ENCODE peak calls at places on chromosome 18, in five cellular contexts. S is astrocyte of the cerebellum, I is Peyer's patch, O is cardiac muscle cell, K is Panc1. C is an unnamed sample.

GRCh38 chr18:28015671-28016070 is 161.3 kb downstream of the CDH2 start:
- DNase-seq in K (no peak), S (no peak), O (no peak), I (no peak), C (no peak)

GRCh38 chr18:41373612-41374011 is 581.4 kb upstream of the PIK3C3 start:
- DNase-seq in O (no peak), I (no peak), S (no peak), K (no peak), C (no peak)

GRCh38 chr18:79642626-79643025 is 37.0 kb upstream of the CTDP1 start:
- DNase-seq in O (no peak), K (no peak), I (no peak), S (no peak), C (peak; percentile 22)

GRCh38 chr18:43846302-43846701 is 569.0 kb upstream of the SYT4 start:
- DNase-seq in S (no peak), O (no peak), I (no peak), K (no peak), C (no peak)

GRCh38 chr18:23758281-23758680 is 69.0 kb downstream of the LAMA3 start:
- DNase-seq in S (no peak), O (no peak), I (no peak), K (no peak), C (no peak)

GRCh38 chr18:9417081-9417841 is 58.1 kb upstream of the RALBP1 start:
- DNase-seq in S (peak; percentile 61), K (no peak), O (no peak), I (no peak), C (peak; percentile 86)

GRCh38 chr18:69953191-69953590 is 5.5 kb upstream of the CD226 start:
- DNase-seq in O (no peak), I (no peak), S (no peak), K (no peak), C (no peak)

GRCh38 chr18:48841381-48842258 is 109.1 kb downstream of the SMAD7 start:
- DNase-seq in S (no peak), O (no peak), K (no peak), I (no peak), C (peak; percentile 74)

GRCh38 chr18:79378416-79379250 is 17.1 kb upstream of the NFATC1 start:
- DNase-seq in S (peak; percentile 38), O (peak; percentile 80), K (no peak), I (peak; percentile 88), C (peak; percentile 62)

GRCh38 chr18:79740741-79741700 is 56.7 kb upstream of the KCNG2 start:
- DNase-seq in K (no peak), I (peak; percentile 37), S (no peak), O (no peak), C (no peak)

GRCh38 chr18:23825978-23826405 is 136.7 kb downstream of the LAMA3 start:
- DNase-seq in K (no peak), S (peak; percentile 89), I (peak; percentile 51), O (peak; percentile 34), C (peak; percentile 92)

GRCh38 chr18:9530226-9531009 is 55.1 kb downstream of the RALBP1 start:
- DNase-seq in O (no peak), I (no peak), K (no peak), S (no peak), C (peak; percentile 16)

GRCh38 chr18:35508746-35509338 is 11.1 kb upstream of the INO80C start:
- DNase-seq in O (peak; percentile 50), K (no peak), I (no peak), S (no peak), C (no peak)

GRCh38 chr18:11567391-11567790 is 42.0 kb upstream of the SLC35G4 start:
- DNase-seq in S (no peak), O (no peak), K (no peak), I (no peak), C (no peak)

GRCh38 chr18:57813245-57813644 is 10.1 kb upstream of the ATP8B1 start:
- DNase-seq in I (peak; percentile 5), S (peak; percentile 91), O (no peak), K (peak; percentile 69), C (peak; percentile 98)

GRCh38 chr18:67525328-67526110 is 9.0 kb upstream of the DSEL start:
- DNase-seq in K (peak; percentile 55), S (peak; percentile 99), O (peak; percentile 17), I (peak; percentile 56), C (peak; percentile 99)

GRCh38 chr18:41940506-41941215 is 14.4 kb upstream of the PIK3C3 start:
- DNase-seq in I (no peak), O (peak; percentile 29), K (no peak), S (peak; percentile 86), C (peak; percentile 94)

GRCh38 chr18:58661423-58661822 is 9.8 kb upstream of the MALT1 start:
- DNase-seq in S (no peak), O (peak; percentile 20), K (no peak), I (no peak), C (peak; percentile 30)

GRCh38 chr18:75275226-75275625 is 64.6 kb downstream of the TSHZ1 start:
- DNase-seq in O (no peak), I (no peak), S (no peak), K (no peak), C (no peak)

GRCh38 chr18:47254341-47254939 is 3.0 kb upstream of the SKOR2 start:
- DNase-seq in K (no peak), O (peak; percentile 90), I (no peak), S (peak; percentile 28), C (peak; percentile 33)

GRCh38 chr18:23494992-23495391 is 8.3 kb upstream of the RMC1 start:
- DNase-seq in O (no peak), K (no peak), S (no peak), I (no peak), C (no peak)

GRCh38 chr18:67463829-67464228 is 52.7 kb downstream of the DSEL start:
- DNase-seq in I (no peak), K (no peak), O (peak; percentile 11), S (no peak), C (no peak)

GRCh38 chr18:40159141-40160017 is 1795.7 kb upstream of the PIK3C3 start:
- DNase-seq in K (no peak), I (no peak), S (peak; percentile 48), O (peak; percentile 44), C (peak; percentile 21)

GRCh38 chr18:79699653-79700052 is 20.1 kb downstream of the CTDP1 start:
- DNase-seq in O (no peak), K (no peak), I (no peak), S (no peak), C (no peak)

DNA sequence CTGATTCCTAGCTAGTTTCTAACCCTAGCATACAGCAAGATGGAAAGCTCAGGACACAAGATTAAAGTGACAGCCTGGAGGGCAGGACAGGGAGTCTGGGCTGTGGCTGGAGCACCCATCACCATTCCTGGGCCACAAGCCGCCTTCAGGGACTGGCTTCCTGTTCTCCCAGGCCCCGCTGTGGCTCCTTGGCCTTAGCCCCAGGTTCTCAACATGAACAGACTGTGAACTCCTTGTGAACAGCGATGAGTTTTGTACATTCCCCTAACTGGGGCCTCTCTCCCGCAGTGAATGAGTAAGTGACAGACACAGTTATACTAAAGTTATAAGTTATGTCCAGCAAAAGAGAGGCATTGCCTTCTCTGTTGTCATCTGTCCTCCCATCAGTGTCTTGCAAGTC is 35.9 kb upstream of the SLC14A1 start:
- DNase-seq in I (no peak), S (no peak), O (no peak), K (no peak), C (peak; percentile 20)
- H3K4me3 ChIP-seq in I (no peak overlapping the region), S (no peak overlapping the region), O (no peak overlapping the region), K (no peak overlapping the region), C (no peak overlapping the region)

GRCh38 chr18:62245699-62246098 is 58.6 kb downstream of the RELCH start:
- DNase-seq in I (no peak), S (no peak), O (no peak), K (no peak), C (no peak)
- TF ChIP-seq CTCF in I (no peak), S (no peak), O (no peak), K (no peak), C (no peak)

GRCh38 chr18:13613591-13614317 is 112.6 kb downstream of the FAM210A start:
- DNase-seq in O (no peak), I (peak; percentile 68), S (no peak), K (no peak), C (no peak)
- H3K4me3 ChIP-seq in O (no peak overlapping the region), I (peak overlapping the region; percentile 44), S (no peak overlapping the region), K (no peak overlapping the region), C (no peak overlapping the region)

DNA sequence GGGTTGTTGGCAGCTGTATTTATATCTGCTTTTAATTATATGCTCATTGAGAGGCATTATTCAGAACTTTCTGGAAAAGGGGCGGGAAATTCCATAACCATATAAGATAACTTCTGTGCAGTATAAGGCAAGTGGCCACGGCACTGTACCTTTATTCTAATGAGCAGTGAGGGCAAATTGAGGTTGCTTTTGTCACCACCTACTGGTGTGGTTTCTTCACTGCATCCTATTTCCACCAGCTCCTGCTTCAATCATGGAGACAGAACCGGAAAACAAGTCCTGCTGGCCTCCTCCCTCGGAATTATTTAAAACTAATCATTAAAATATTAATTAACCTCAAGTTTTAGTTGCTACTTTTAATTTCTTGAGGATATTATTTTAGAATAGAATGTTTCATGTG is 759.4 kb downstream of the CBLN2 start:
- DNase-seq in K (no peak), I (no peak), O (no peak), S (no peak), C (no peak)
- TF ChIP-seq CTCF in K (peak; percentile 41), I (no peak), O (peak; percentile 46), S (peak; percentile 57), C (no peak)

GRCh38 chr18:3384664-3385189 is 65.2 kb upstream of the TGIF1 start:
- DNase-seq in K (no peak), S (no peak), O (no peak), I (no peak), C (no peak)
- H3K4me3 ChIP-seq in K (no peak overlapping the region), S (no peak overlapping the region), O (no peak overlapping the region), I (no peak overlapping the region), C (no peak overlapping the region)

GRCh38 chr18:63366991-63367240 is at the start of gene KDSR:
- DNase-seq in S (no peak), O (no peak), I (no peak), K (no peak), C (no peak)

GRCh38 chr18:63367241-63367953 is 391 bp upstream of the KDSR start:
- DNase-seq in I (peak; percentile 93), S (peak; percentile 98), O (peak; percentile 98), K (peak; percentile 89), C (peak; percentile 99)

GRCh38 chr18:63368611-63369010 is 1.6 kb upstream of the KDSR start:
- DNase-seq in O (no peak), I (no peak), K (no peak), S (no peak), C (peak; percentile 19)

GRCh38 chr18:63365909-63366269 is 1.1 kb downstream of the KDSR start:
- DNase-seq in S (no peak), O (peak; percentile 17), K (no peak), I (peak; percentile 48), C (peak; percentile 12)

GRCh38 chr18:63366270-63366990 is 576 bp downstream of the KDSR start:
- DNase-seq in I (peak; percentile 84), O (peak; percentile 30), K (no peak), S (peak; percentile 34), C (peak; percentile 65)
- TF ChIP-seq CTCF in I (no peak), O (peak; percentile 4), K (no peak), S (no peak), C (no peak)

GRCh38 chr18:36693931-36694661 is 134.7 kb downstream of the TPGS2 start:
- DNase-seq in K (no peak), S (no peak), I (no peak), O (no peak), C (peak; percentile 54)
- H3K4me3 ChIP-seq in K (no peak overlapping the region), S (peak overlapping the region; percentile 7), I (peak overlapping the region; percentile 13), O (no peak overlapping the region), C (peak overlapping the region; percentile 70)

GRCh38 chr18:25561923-25562322 is 210.0 kb upstream of the ZNF521 start:
- DNase-seq in K (peak; percentile 2), O (peak; percentile 62), I (no peak), S (peak; percentile 8), C (peak; percentile 31)
- TF ChIP-seq CTCF in K (peak; percentile 33), O (peak; percentile 38), I (peak; percentile 11), S (peak; percentile 46), C (peak; percentile 53)

C was measured in AG10803.